ENCODE peak calls at places on chromosome 21, in seven cellular contexts. One of them, this sample, is unnamed.

GRCh38 chr21:43299441-43300277 is 127.3 kb downstream of the SIK1 start:
- DNase-seq in amniotic stem cell: no peak
- DNase-seq in HFF-Myc: no peak
- DNase-seq in NCI-H1092: no peak
- DNase-seq in dermis blood vessel endothelial cell: peak
- DNase-seq in COLO829: no peak
- DNase-seq in PC-9: no peak
- DNase-seq in this sample: no peak

GRCh38 chr21:45330075-45330781 is 42.5 kb upstream of the POFUT2 start:
- DNase-seq in amniotic stem cell: peak
- DNase-seq in HFF-Myc: no peak
- DNase-seq in NCI-H1092: no peak
- DNase-seq in dermis blood vessel endothelial cell: no peak
- DNase-seq in COLO829: no peak
- DNase-seq in PC-9: peak
- DNase-seq in this sample: no peak

GRCh38 chr21:32717851-32718316 is 9.9 kb downstream of the SYNJ1 start:
- DNase-seq in amniotic stem cell: no peak
- DNase-seq in HFF-Myc: no peak
- DNase-seq in NCI-H1092: no peak
- DNase-seq in dermis blood vessel endothelial cell: no peak
- DNase-seq in COLO829: no peak
- DNase-seq in PC-9: no peak
- DNase-seq in this sample: no peak

GRCh38 chr21:17769049-17769845 is 49.9 kb downstream of the C21orf91 start:
- DNase-seq in amniotic stem cell: no peak
- DNase-seq in HFF-Myc: no peak
- DNase-seq in NCI-H1092: no peak
- DNase-seq in dermis blood vessel endothelial cell: no peak
- DNase-seq in COLO829: no peak
- DNase-seq in PC-9: no peak
- DNase-seq in this sample: no peak

GRCh38 chr21:46154155-46154954 is 1.0 kb downstream of the FTCD start:
- DNase-seq in amniotic stem cell: no peak
- DNase-seq in HFF-Myc: no peak
- DNase-seq in NCI-H1092: no peak
- DNase-seq in dermis blood vessel endothelial cell: no peak
- DNase-seq in COLO829: no peak
- DNase-seq in PC-9: no peak
- DNase-seq in this sample: no peak

GRCh38 chr21:46324390-46325072 is 575 bp downstream of the PCNT start:
- DNase-seq in amniotic stem cell: peak
- DNase-seq in HFF-Myc: no peak
- DNase-seq in NCI-H1092: peak
- DNase-seq in dermis blood vessel endothelial cell: peak
- DNase-seq in COLO829: peak
- DNase-seq in PC-9: peak
- DNase-seq in this sample: peak

GRCh38 chr21:36532769-36533467 is 53.0 kb upstream of the CLDN14 start:
- DNase-seq in amniotic stem cell: no peak
- DNase-seq in HFF-Myc: peak
- DNase-seq in NCI-H1092: no peak
- DNase-seq in dermis blood vessel endothelial cell: no peak
- DNase-seq in COLO829: no peak
- DNase-seq in PC-9: no peak
- DNase-seq in this sample: no peak

GRCh38 chr21:45131537-45131999 is 57.2 kb downstream of the ADARB1 start:
- DNase-seq in amniotic stem cell: no peak
- DNase-seq in HFF-Myc: no peak
- DNase-seq in NCI-H1092: no peak
- DNase-seq in dermis blood vessel endothelial cell: no peak
- DNase-seq in COLO829: no peak
- DNase-seq in PC-9: no peak
- DNase-seq in this sample: no peak

GRCh38 chr21:22670148-22670547 is 1671.9 kb downstream of the NCAM2 start:
- DNase-seq in amniotic stem cell: no peak
- DNase-seq in HFF-Myc: no peak
- DNase-seq in NCI-H1092: no peak
- DNase-seq in dermis blood vessel endothelial cell: no peak
- DNase-seq in COLO829: no peak
- DNase-seq in PC-9: no peak
- DNase-seq in this sample: no peak

GRCh38 chr21:30717105-30717504 is 1.5 kb downstream of the KRTAP21-3 start:
- DNase-seq in amniotic stem cell: no peak
- DNase-seq in HFF-Myc: no peak
- DNase-seq in NCI-H1092: no peak
- DNase-seq in dermis blood vessel endothelial cell: no peak
- DNase-seq in COLO829: no peak
- DNase-seq in PC-9: no peak
- DNase-seq in this sample: no peak

GRCh38 chr21:16535100-16535418 is 805.3 kb downstream of the USP25 start:
- DNase-seq in amniotic stem cell: no peak
- DNase-seq in HFF-Myc: peak
- DNase-seq in NCI-H1092: peak
- DNase-seq in dermis blood vessel endothelial cell: peak
- DNase-seq in COLO829: no peak
- DNase-seq in PC-9: peak
- DNase-seq in this sample: no peak

GRCh38 chr21:42036313-42036712 is 26.2 kb upstream of the ZBTB21 start:
- DNase-seq in amniotic stem cell: no peak
- DNase-seq in HFF-Myc: no peak
- DNase-seq in NCI-H1092: no peak
- DNase-seq in dermis blood vessel endothelial cell: no peak
- DNase-seq in COLO829: no peak
- DNase-seq in PC-9: no peak
- DNase-seq in this sample: no peak

GRCh38 chr21:33196956-33197374 is 32.8 kb upstream of the IFNAR2 start:
- DNase-seq in amniotic stem cell: peak
- DNase-seq in HFF-Myc: peak
- DNase-seq in NCI-H1092: peak
- DNase-seq in dermis blood vessel endothelial cell: peak
- DNase-seq in COLO829: peak
- DNase-seq in PC-9: peak
- DNase-seq in this sample: peak

GRCh38 chr21:15826147-15826780 is 96.5 kb downstream of the USP25 start:
- DNase-seq in amniotic stem cell: no peak
- DNase-seq in HFF-Myc: peak
- DNase-seq in NCI-H1092: no peak
- DNase-seq in dermis blood vessel endothelial cell: peak
- DNase-seq in COLO829: peak
- DNase-seq in PC-9: no peak
- DNase-seq in this sample: peak

GRCh38 chr21:32645261-32646182 is 33.3 kb upstream of the CFAP298 start:
- DNase-seq in amniotic stem cell: no peak
- DNase-seq in HFF-Myc: no peak
- DNase-seq in NCI-H1092: no peak
- DNase-seq in dermis blood vessel endothelial cell: no peak
- DNase-seq in COLO829: no peak
- DNase-seq in PC-9: no peak
- DNase-seq in this sample: no peak

GRCh38 chr21:45471229-45472052 is 66.5 kb downstream of the COL18A1 start:
- DNase-seq in amniotic stem cell: peak
- DNase-seq in HFF-Myc: peak
- DNase-seq in NCI-H1092: no peak
- DNase-seq in dermis blood vessel endothelial cell: peak
- DNase-seq in COLO829: peak
- DNase-seq in PC-9: peak
- DNase-seq in this sample: no peak

GRCh38 chr21:44370027-44370735 is 16.8 kb downstream of the TRPM2 start:
- DNase-seq in amniotic stem cell: peak
- DNase-seq in HFF-Myc: peak
- DNase-seq in NCI-H1092: no peak
- DNase-seq in dermis blood vessel endothelial cell: peak
- DNase-seq in COLO829: peak
- DNase-seq in PC-9: peak
- DNase-seq in this sample: peak

GRCh38 chr21:45112371-45112770 is 38.0 kb downstream of the ADARB1 start:
- DNase-seq in amniotic stem cell: no peak
- DNase-seq in HFF-Myc: no peak
- DNase-seq in NCI-H1092: no peak
- DNase-seq in dermis blood vessel endothelial cell: no peak
- DNase-seq in COLO829: no peak
- DNase-seq in PC-9: no peak
- DNase-seq in this sample: no peak

GRCh38 chr21:43879348-43880110 is 14.5 kb downstream of the AGPAT3 start:
- DNase-seq in amniotic stem cell: no peak
- DNase-seq in HFF-Myc: no peak
- DNase-seq in NCI-H1092: no peak
- DNase-seq in dermis blood vessel endothelial cell: no peak
- DNase-seq in COLO829: no peak
- DNase-seq in PC-9: no peak
- DNase-seq in this sample: no peak

GRCh38 chr21:16305686-16306085 is 575.9 kb downstream of the USP25 start:
- DNase-seq in amniotic stem cell: no peak
- DNase-seq in HFF-Myc: no peak
- DNase-seq in NCI-H1092: peak
- DNase-seq in dermis blood vessel endothelial cell: peak
- DNase-seq in COLO829: no peak
- DNase-seq in PC-9: no peak
- DNase-seq in this sample: no peak

GRCh38 chr21:40381111-40381510 is 465.8 kb downstream of the DSCAM start:
- DNase-seq in amniotic stem cell: no peak
- DNase-seq in HFF-Myc: no peak
- DNase-seq in NCI-H1092: no peak
- DNase-seq in dermis blood vessel endothelial cell: no peak
- DNase-seq in COLO829: no peak
- DNase-seq in PC-9: no peak
- DNase-seq in this sample: no peak

GRCh38 chr21:37986751-37987399 is 70.6 kb upstream of the KCNJ6 start:
- DNase-seq in amniotic stem cell: no peak
- DNase-seq in HFF-Myc: no peak
- DNase-seq in NCI-H1092: peak
- DNase-seq in dermis blood vessel endothelial cell: no peak
- DNase-seq in COLO829: no peak
- DNase-seq in PC-9: no peak
- DNase-seq in this sample: peak

GRCh38 chr21:35333831-35334593 is 284.9 kb upstream of the RUNX1 start:
- DNase-seq in amniotic stem cell: no peak
- DNase-seq in HFF-Myc: no peak
- DNase-seq in NCI-H1092: no peak
- DNase-seq in dermis blood vessel endothelial cell: no peak
- DNase-seq in COLO829: no peak
- DNase-seq in PC-9: no peak
- DNase-seq in this sample: no peak

GRCh38 chr21:33492571-33492970 is 1.1 kb upstream of the DNAJC28 start:
- DNase-seq in amniotic stem cell: no peak
- DNase-seq in HFF-Myc: no peak
- DNase-seq in NCI-H1092: no peak
- DNase-seq in dermis blood vessel endothelial cell: no peak
- DNase-seq in COLO829: no peak
- DNase-seq in PC-9: no peak
- DNase-seq in this sample: no peak

GRCh38 chr21:40204956-40205355 is 337.7 kb downstream of the PCP4 start:
- DNase-seq in amniotic stem cell: no peak
- DNase-seq in HFF-Myc: no peak
- DNase-seq in NCI-H1092: peak
- DNase-seq in dermis blood vessel endothelial cell: no peak
- DNase-seq in COLO829: no peak
- DNase-seq in PC-9: no peak
- DNase-seq in this sample: peak

GRCh38 chr21:42352433-42353095 is 1.8 kb upstream of the TFF2 start:
- DNase-seq in amniotic stem cell: no peak
- DNase-seq in HFF-Myc: no peak
- DNase-seq in NCI-H1092: no peak
- DNase-seq in dermis blood vessel endothelial cell: no peak
- DNase-seq in COLO829: no peak
- DNase-seq in PC-9: no peak
- DNase-seq in this sample: no peak

GRCh38 chr21:34801519-34802132 is 132.8 kb downstream of the CLIC6 start:
- DNase-seq in amniotic stem cell: no peak
- DNase-seq in HFF-Myc: no peak
- DNase-seq in NCI-H1092: no peak
- DNase-seq in dermis blood vessel endothelial cell: peak
- DNase-seq in COLO829: no peak
- DNase-seq in PC-9: no peak
- DNase-seq in this sample: peak

GRCh38 chr21:44425895-44426662 is 29.2 kb upstream of the LRRC3 start:
- DNase-seq in amniotic stem cell: no peak
- DNase-seq in HFF-Myc: no peak
- DNase-seq in NCI-H1092: no peak
- DNase-seq in dermis blood vessel endothelial cell: no peak
- DNase-seq in COLO829: no peak
- DNase-seq in PC-9: no peak
- DNase-seq in this sample: no peak

GRCh38 chr21:37045139-37045538 is 27.7 kb downstream of the PIGP start:
- DNase-seq in amniotic stem cell: no peak
- DNase-seq in HFF-Myc: no peak
- DNase-seq in NCI-H1092: no peak
- DNase-seq in dermis blood vessel endothelial cell: no peak
- DNase-seq in COLO829: no peak
- DNase-seq in PC-9: no peak
- DNase-seq in this sample: no peak